ENCODE peak calls at places on chromosome 14, in nine cellular contexts. One of them, this sample, is unnamed.

GRCh38 chr14:91363776-91364523 is 53.7 kb downstream of the CCDC88C start:
- DNase-seq in astrocyte: no peak
- DNase-seq in lower leg skin: no peak
- DNase-seq in mucosa of descending colon: peak; percentile 38
- DNase-seq in PC-3: no peak
- DNase-seq in CD8-positive, alpha-beta T cell: no peak
- DNase-seq in IMR-90: no peak
- DNase-seq in breast epithelium: no peak
- DNase-seq in AG09309: no peak
- DNase-seq in this sample: no peak

GRCh38 chr14:75578786-75579781 is 664 bp downstream of the FLVCR2 start:
- DNase-seq in AG09309: no peak
- DNase-seq in mucosa of descending colon: peak; percentile 62
- DNase-seq in lower leg skin: peak; percentile 88
- DNase-seq in PC-3: no peak
- DNase-seq in astrocyte: peak; percentile 23
- DNase-seq in CD8-positive, alpha-beta T cell: no peak
- DNase-seq in breast epithelium: no peak
- DNase-seq in IMR-90: peak; percentile 31
- DNase-seq in this sample: peak; percentile 16

GRCh38 chr14:56244138-56244789 is 126.1 kb downstream of the PELI2 start:
- DNase-seq in IMR-90: peak; percentile 94
- DNase-seq in AG09309: peak; percentile 74
- DNase-seq in PC-3: peak; percentile 77
- DNase-seq in breast epithelium: no peak
- DNase-seq in lower leg skin: no peak
- DNase-seq in astrocyte: peak; percentile 90
- DNase-seq in mucosa of descending colon: no peak
- DNase-seq in CD8-positive, alpha-beta T cell: no peak
- DNase-seq in this sample: peak; percentile 65

GRCh38 chr14:88210426-88210825 is 112.6 kb downstream of the KCNK10 start:
- DNase-seq in PC-3: no peak
- DNase-seq in breast epithelium: no peak
- DNase-seq in astrocyte: no peak
- DNase-seq in IMR-90: no peak
- DNase-seq in lower leg skin: no peak
- DNase-seq in mucosa of descending colon: no peak
- DNase-seq in CD8-positive, alpha-beta T cell: no peak
- DNase-seq in AG09309: no peak
- DNase-seq in this sample: no peak

GRCh38 chr14:58297412-58297761 is 968 bp upstream of the ARID4A start:
- DNase-seq in AG09309: no peak
- DNase-seq in astrocyte: peak; percentile 35
- DNase-seq in PC-3: no peak
- DNase-seq in breast epithelium: no peak
- DNase-seq in IMR-90: no peak
- DNase-seq in CD8-positive, alpha-beta T cell: peak; percentile 23
- DNase-seq in mucosa of descending colon: no peak
- DNase-seq in lower leg skin: peak; percentile 90
- DNase-seq in this sample: peak; percentile 50

GRCh38 chr14:85248881-85249635 is 280.9 kb upstream of the FLRT2 start:
- DNase-seq in lower leg skin: no peak
- DNase-seq in AG09309: no peak
- DNase-seq in PC-3: peak; percentile 43
- DNase-seq in IMR-90: peak; percentile 11
- DNase-seq in mucosa of descending colon: no peak
- DNase-seq in breast epithelium: no peak
- DNase-seq in CD8-positive, alpha-beta T cell: no peak
- DNase-seq in astrocyte: no peak
- DNase-seq in this sample: peak; percentile 37

GRCh38 chr14:96635850-96636249 is 133.7 kb downstream of the PAPOLA start:
- DNase-seq in PC-3: peak; percentile 19
- DNase-seq in AG09309: no peak
- DNase-seq in mucosa of descending colon: no peak
- DNase-seq in CD8-positive, alpha-beta T cell: no peak
- DNase-seq in lower leg skin: peak; percentile 75
- DNase-seq in astrocyte: no peak
- DNase-seq in breast epithelium: no peak
- DNase-seq in IMR-90: no peak
- DNase-seq in this sample: no peak

GRCh38 chr14:90785876-90786450 is 30.3 kb downstream of the TTC7B start:
- DNase-seq in mucosa of descending colon: no peak
- DNase-seq in PC-3: no peak
- DNase-seq in astrocyte: no peak
- DNase-seq in lower leg skin: peak; percentile 68
- DNase-seq in AG09309: no peak
- DNase-seq in IMR-90: no peak
- DNase-seq in CD8-positive, alpha-beta T cell: no peak
- DNase-seq in breast epithelium: no peak
- DNase-seq in this sample: no peak

GRCh38 chr14:76034566-76034965 is 49.0 kb downstream of the IFT43 start:
- DNase-seq in astrocyte: no peak
- DNase-seq in PC-3: no peak
- DNase-seq in mucosa of descending colon: no peak
- DNase-seq in breast epithelium: no peak
- DNase-seq in AG09309: no peak
- DNase-seq in lower leg skin: no peak
- DNase-seq in IMR-90: no peak
- DNase-seq in CD8-positive, alpha-beta T cell: no peak
- DNase-seq in this sample: peak; percentile 15

GRCh38 chr14:43503508-43503907 is 1003.6 kb downstream of the FSCB start:
- DNase-seq in CD8-positive, alpha-beta T cell: no peak
- DNase-seq in astrocyte: no peak
- DNase-seq in PC-3: peak; percentile 45
- DNase-seq in IMR-90: no peak
- DNase-seq in AG09309: no peak
- DNase-seq in lower leg skin: no peak
- DNase-seq in breast epithelium: no peak
- DNase-seq in mucosa of descending colon: no peak
- DNase-seq in this sample: no peak

GRCh38 chr14:21626491-21627230 is 8.1 kb downstream of the OR10G2 start:
- DNase-seq in mucosa of descending colon: no peak
- DNase-seq in CD8-positive, alpha-beta T cell: no peak
- DNase-seq in PC-3: peak; percentile 25
- DNase-seq in breast epithelium: no peak
- DNase-seq in IMR-90: peak; percentile 24
- DNase-seq in lower leg skin: no peak
- DNase-seq in AG09309: no peak
- DNase-seq in astrocyte: no peak
- DNase-seq in this sample: peak; percentile 47

GRCh38 chr14:75723716-75724115 is 62.7 kb downstream of the TTLL5 start:
- DNase-seq in breast epithelium: no peak
- DNase-seq in astrocyte: peak; percentile 8
- DNase-seq in PC-3: no peak
- DNase-seq in CD8-positive, alpha-beta T cell: no peak
- DNase-seq in IMR-90: no peak
- DNase-seq in lower leg skin: no peak
- DNase-seq in AG09309: no peak
- DNase-seq in mucosa of descending colon: no peak
- DNase-seq in this sample: no peak

GRCh38 chr14:29227631-29228030 is 461.0 kb downstream of the FOXG1 start:
- DNase-seq in astrocyte: peak; percentile 56
- DNase-seq in PC-3: no peak
- DNase-seq in AG09309: no peak
- DNase-seq in lower leg skin: no peak
- DNase-seq in breast epithelium: no peak
- DNase-seq in CD8-positive, alpha-beta T cell: no peak
- DNase-seq in IMR-90: peak; percentile 63
- DNase-seq in mucosa of descending colon: no peak
- DNase-seq in this sample: peak; percentile 44

GRCh38 chr14:79408696-79409095 is 802.6 kb downstream of the DIO2 start:
- DNase-seq in lower leg skin: no peak
- DNase-seq in astrocyte: no peak
- DNase-seq in CD8-positive, alpha-beta T cell: no peak
- DNase-seq in IMR-90: no peak
- DNase-seq in AG09309: no peak
- DNase-seq in breast epithelium: no peak
- DNase-seq in PC-3: no peak
- DNase-seq in mucosa of descending colon: no peak
- DNase-seq in this sample: no peak

GRCh38 chr14:61766136-61766535 is 3.9 kb downstream of the SNAPC1 start:
- DNase-seq in AG09309: no peak
- DNase-seq in breast epithelium: no peak
- DNase-seq in PC-3: peak; percentile 28
- DNase-seq in IMR-90: no peak
- DNase-seq in CD8-positive, alpha-beta T cell: no peak
- DNase-seq in mucosa of descending colon: no peak
- DNase-seq in lower leg skin: no peak
- DNase-seq in astrocyte: no peak
- DNase-seq in this sample: peak; percentile 62

GRCh38 chr14:61761557-61761956 is 663 bp upstream of the SNAPC1 start:
- DNase-seq in AG09309: no peak
- DNase-seq in PC-3: no peak
- DNase-seq in mucosa of descending colon: no peak
- DNase-seq in IMR-90: no peak
- DNase-seq in astrocyte: no peak
- DNase-seq in CD8-positive, alpha-beta T cell: no peak
- DNase-seq in lower leg skin: peak; percentile 74
- DNase-seq in breast epithelium: no peak
- DNase-seq in this sample: no peak

GRCh38 chr14:61765225-61765943 is 3.2 kb downstream of the SNAPC1 start:
- DNase-seq in PC-3: peak; percentile 88
- DNase-seq in mucosa of descending colon: no peak
- DNase-seq in lower leg skin: no peak
- DNase-seq in CD8-positive, alpha-beta T cell: no peak
- DNase-seq in AG09309: no peak
- DNase-seq in IMR-90: no peak
- DNase-seq in astrocyte: peak; percentile 27
- DNase-seq in breast epithelium: no peak
- DNase-seq in this sample: peak; percentile 76

GRCh38 chr14:61761959-61762786 is at the start of gene SNAPC1:
- DNase-seq in astrocyte: peak; percentile 91
- DNase-seq in mucosa of descending colon: peak; percentile 97
- DNase-seq in IMR-90: peak; percentile 97
- DNase-seq in PC-3: peak; percentile 100
- DNase-seq in AG09309: peak; percentile 92
- DNase-seq in lower leg skin: peak; percentile 99
- DNase-seq in CD8-positive, alpha-beta T cell: peak; percentile 99
- DNase-seq in breast epithelium: peak; percentile 94
- DNase-seq in this sample: peak; percentile 94

GRCh38 chr14:61764342-61765122 is 2.3 kb downstream of the SNAPC1 start:
- DNase-seq in PC-3: peak; percentile 59
- DNase-seq in astrocyte: no peak
- DNase-seq in mucosa of descending colon: no peak
- DNase-seq in breast epithelium: no peak
- DNase-seq in IMR-90: no peak
- DNase-seq in CD8-positive, alpha-beta T cell: no peak
- DNase-seq in AG09309: no peak
- DNase-seq in lower leg skin: no peak
- DNase-seq in this sample: no peak
- H3K4me3 ChIP-seq in PC-3: peak overlapping the region; percentile 96
- H3K4me3 ChIP-seq in astrocyte: no peak overlapping the region
- H3K4me3 ChIP-seq in mucosa of descending colon: no peak overlapping the region
- H3K4me3 ChIP-seq in breast epithelium: no peak overlapping the region
- H3K4me3 ChIP-seq in IMR-90: no peak overlapping the region
- H3K4me3 ChIP-seq in CD8-positive, alpha-beta T cell: no peak overlapping the region
- H3K4me3 ChIP-seq in AG09309: no peak overlapping the region
- H3K4me3 ChIP-seq in lower leg skin: no peak overlapping the region
- H3K4me3 ChIP-seq in this sample: peak overlapping the region; percentile 66

GRCh38 chr14:66109426-66109825 is 376.7 kb upstream of the CCDC196 start:
- DNase-seq in AG09309: no peak
- DNase-seq in lower leg skin: no peak
- DNase-seq in PC-3: no peak
- DNase-seq in astrocyte: no peak
- DNase-seq in CD8-positive, alpha-beta T cell: no peak
- DNase-seq in IMR-90: no peak
- DNase-seq in breast epithelium: no peak
- DNase-seq in mucosa of descending colon: no peak
- DNase-seq in this sample: no peak
- TF ChIP-seq CTCF in AG09309: no peak
- TF ChIP-seq CTCF in lower leg skin: no peak
- TF ChIP-seq CTCF in PC-3: no peak
- TF ChIP-seq CTCF in astrocyte: no peak
- TF ChIP-seq CTCF in CD8-positive, alpha-beta T cell: no peak
- TF ChIP-seq CTCF in IMR-90: no peak
- TF ChIP-seq CTCF in breast epithelium: no peak
- TF ChIP-seq CTCF in mucosa of descending colon: no peak
- TF ChIP-seq CTCF in this sample: no peak

GRCh38 chr14:70909788-70910614 is 2.7 kb downstream of the PCNX1 start:
- DNase-seq in AG09309: no peak
- DNase-seq in breast epithelium: no peak
- DNase-seq in PC-3: peak; percentile 22
- DNase-seq in mucosa of descending colon: no peak
- DNase-seq in lower leg skin: no peak
- DNase-seq in IMR-90: no peak
- DNase-seq in CD8-positive, alpha-beta T cell: no peak
- DNase-seq in astrocyte: peak; percentile 37
- DNase-seq in this sample: no peak
- H3K4me3 ChIP-seq in AG09309: no peak overlapping the region
- H3K4me3 ChIP-seq in breast epithelium: no peak overlapping the region
- H3K4me3 ChIP-seq in PC-3: peak overlapping the region; percentile 76
- H3K4me3 ChIP-seq in mucosa of descending colon: no peak overlapping the region
- H3K4me3 ChIP-seq in lower leg skin: no peak overlapping the region
- H3K4me3 ChIP-seq in IMR-90: no peak overlapping the region
- H3K4me3 ChIP-seq in CD8-positive, alpha-beta T cell: no peak overlapping the region
- H3K4me3 ChIP-seq in astrocyte: peak overlapping the region; percentile 78
- H3K4me3 ChIP-seq in this sample: no peak overlapping the region

GRCh38 chr14:44887596-44887955 is 74.2 kb downstream of the KLHL28 start:
- DNase-seq in CD8-positive, alpha-beta T cell: no peak
- DNase-seq in AG09309: no peak
- DNase-seq in PC-3: no peak
- DNase-seq in IMR-90: no peak
- DNase-seq in lower leg skin: no peak
- DNase-seq in astrocyte: no peak
- DNase-seq in mucosa of descending colon: no peak
- DNase-seq in breast epithelium: no peak
- DNase-seq in this sample: no peak
- TF ChIP-seq CTCF in CD8-positive, alpha-beta T cell: no peak
- TF ChIP-seq CTCF in AG09309: no peak
- TF ChIP-seq CTCF in PC-3: no peak
- TF ChIP-seq CTCF in IMR-90: no peak
- TF ChIP-seq CTCF in lower leg skin: no peak
- TF ChIP-seq CTCF in astrocyte: no peak
- TF ChIP-seq CTCF in mucosa of descending colon: no peak
- TF ChIP-seq CTCF in breast epithelium: no peak
- TF ChIP-seq CTCF in this sample: no peak

DNA sequence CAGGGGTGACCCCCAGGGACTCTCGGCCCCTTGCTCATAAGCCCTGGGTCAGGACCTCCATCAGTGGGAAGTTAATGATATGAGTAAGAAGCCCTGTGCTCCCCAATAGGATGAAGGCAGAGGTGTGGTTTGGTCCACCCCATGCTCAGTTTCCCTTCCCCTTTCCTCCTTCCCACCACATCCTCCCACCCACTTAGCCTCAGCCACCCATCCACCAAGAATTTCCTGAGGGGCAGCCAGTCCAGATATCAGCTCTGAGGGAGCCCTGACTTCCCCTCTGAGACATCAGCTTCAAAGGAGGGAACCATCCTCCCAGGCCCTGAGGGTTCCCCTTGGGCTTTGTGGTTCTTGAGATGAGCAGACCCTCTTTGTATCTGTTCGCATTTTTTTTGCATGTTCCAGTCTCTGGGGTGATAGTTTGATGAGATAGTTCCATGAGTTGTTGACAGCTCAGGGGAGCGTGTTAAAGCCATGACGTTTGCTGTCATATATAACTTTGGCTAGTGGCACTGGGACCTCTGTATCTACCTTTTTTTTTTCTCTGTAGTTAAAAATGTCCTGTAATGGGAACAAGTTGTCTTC is 71.2 kb downstream of the LGMN start:
- DNase-seq in breast epithelium: no peak
- DNase-seq in PC-3: no peak
- DNase-seq in mucosa of descending colon: no peak
- DNase-seq in AG09309: no peak
- DNase-seq in astrocyte: no peak
- DNase-seq in lower leg skin: no peak
- DNase-seq in IMR-90: no peak
- DNase-seq in CD8-positive, alpha-beta T cell: peak; percentile 41
- DNase-seq in this sample: no peak
- H3K4me3 ChIP-seq in breast epithelium: no peak overlapping the region
- H3K4me3 ChIP-seq in PC-3: no peak overlapping the region
- H3K4me3 ChIP-seq in mucosa of descending colon: no peak overlapping the region
- H3K4me3 ChIP-seq in AG09309: no peak overlapping the region
- H3K4me3 ChIP-seq in astrocyte: no peak overlapping the region
- H3K4me3 ChIP-seq in lower leg skin: no peak overlapping the region
- H3K4me3 ChIP-seq in IMR-90: no peak overlapping the region
- H3K4me3 ChIP-seq in CD8-positive, alpha-beta T cell: no peak overlapping the region
- H3K4me3 ChIP-seq in this sample: no peak overlapping the region

This sample was measured in bronchial epithelial cell.